ENCODE peak calls at places on chromosomes 6 and 20, in four cellular contexts. B is heart left ventricle; T is stimulated activated CD4-positive, alpha-beta T cell treated with anti-CD3 and anti-CD28 coated beads, Interleukin-1b, Interleukin-23, amount 100 ng/mL, for 48 hours; N is activated T-cell treated with anti-CD3 and anti-CD28 coated beads for 1 hour. D is an unnamed sample.

GRCh38 chr6:42507901-42508300 is 55.9 kb upstream of the UBR2 start:
- DNase-seq in B (no peak), T (no peak), N (no peak), D (no peak)

GRCh38 chr20:40207618-40208017 is 481.4 kb downstream of the MAFB start:
- DNase-seq in B (no peak), T (no peak), N (no peak), D (no peak)

GRCh38 chr6:506508-506907 is 115.0 kb downstream of the IRF4 start:
- DNase-seq in B (no peak), T (peak; percentile 67), N (no peak), D (no peak)

GRCh38 chr6:145502417-145502816 is 232.9 kb downstream of the EPM2A start:
- DNase-seq in B (no peak), T (no peak), N (no peak), D (peak; percentile 62)

GRCh38 chr20:32477594-32478512 is 107.3 kb downstream of the NOL4L start:
- DNase-seq in B (no peak), T (no peak), N (no peak), D (no peak)

GRCh38 chr6:31581511-31582229 is 554 bp downstream of the LTB start:
- DNase-seq in B (peak; percentile 33), T (no peak), N (peak; percentile 25), D (no peak)

GRCh38 chr20:6768228-6769185 is 1.0 kb downstream of the BMP2 start:
- DNase-seq in B (peak; percentile 34), T (no peak), N (no peak), D (no peak)

GRCh38 chr20:48015943-48016723 is 230.9 kb upstream of the SULF2 start:
- DNase-seq in B (no peak), T (no peak), N (no peak), D (no peak)

GRCh38 chr20:22944936-22945335 is 90.2 kb upstream of the SSTR4 start:
- DNase-seq in B (no peak), T (no peak), N (no peak), D (no peak)

GRCh38 chr6:150256618-150257272 is 112.1 kb upstream of the IYD start:
- DNase-seq in B (no peak), T (no peak), N (no peak), D (no peak)

GRCh38 chr6:86511962-86512361 is 425.4 kb upstream of the HTR1E start:
- DNase-seq in B (no peak), T (no peak), N (no peak), D (no peak)

GRCh38 chr20:51931321-51931720 is 129.0 kb upstream of the SALL4 start:
- DNase-seq in B (no peak), T (no peak), N (no peak), D (no peak)

GRCh38 chr6:147503587-147503986 is 4.9 kb upstream of the SAMD5 start:
- DNase-seq in B (no peak), T (no peak), N (no peak), D (no peak)

GRCh38 chr6:35777356-35778102 is 1.1 kb downstream of the CLPSL2 start:
- DNase-seq in B (no peak), T (no peak), N (no peak), D (no peak)

GRCh38 chr6:22363966-22364296 is 67.1 kb upstream of the PRL start:
- DNase-seq in B (no peak), T (no peak), N (no peak), D (no peak)

GRCh38 chr6:125865015-125865414 is 74.3 kb downstream of the NCOA7 start:
- DNase-seq in B (no peak), T (no peak), N (no peak), D (no peak)

GRCh38 chr20:13839421-13840092 is 54.7 kb downstream of the NDUFAF5 start:
- DNase-seq in B (no peak), T (no peak), N (no peak), D (no peak)

GRCh38 chr6:30748851-30749540 is 4.6 kb upstream of the IER3 start:
- DNase-seq in B (no peak), T (no peak), N (no peak), D (no peak)

GRCh38 chr6:107509506-107509905 is 19.6 kb downstream of the SOBP start:
- DNase-seq in B (no peak), T (no peak), N (no peak), D (no peak)

GRCh38 chr20:49712918-49713778 is 530 bp downstream of the B4GALT5 start:
- DNase-seq in B (peak; percentile 53), T (no peak), N (peak; percentile 17), D (peak; percentile 48)

GRCh38 chr20:60215786-60216730 is 257.8 kb downstream of the CDH26 start:
- DNase-seq in B (no peak), T (no peak), N (no peak), D (no peak)

GRCh38 chr20:33985830-33986229 is 7.9 kb upstream of the RALY start:
- DNase-seq in B (no peak), T (no peak), N (no peak), D (no peak)

GRCh38 chr6:114159727-114160126 is 183.1 kb downstream of the HS3ST5 start:
- DNase-seq in B (no peak), T (no peak), N (no peak), D (no peak)

GRCh38 chr6:43263314-43264178 is 20.3 kb downstream of the TTBK1 start:
- DNase-seq in B (peak; percentile 78), T (peak; percentile 80), N (peak; percentile 73), D (no peak)

GRCh38 chr20:57851025-57851682 is 141.3 kb upstream of the PMEPA1 start:
- DNase-seq in B (peak; percentile 57), T (no peak), N (no peak), D (no peak)

GRCh38 chr6:11023032-11023431 is 21.1 kb downstream of the ELOVL2 start:
- DNase-seq in B (no peak), T (no peak), N (no peak), D (no peak)

GRCh38 chr20:48126227-48126740 is 341.0 kb upstream of the SULF2 start:
- DNase-seq in B (no peak), T (no peak), N (no peak), D (no peak)

GRCh38 chr6:168524644-168525043 is 83.7 kb downstream of the SMOC2 start:
- DNase-seq in B (no peak), T (no peak), N (no peak), D (no peak)